ENCODE peak calls at places on chromosomes 5 and 9, in ten cellular contexts. X is putamen, P is amniotic epithelial cell, K is left kidney, H is islet precursor cell, S is NCI-H2029, I is OCI-M1, T is HFF-Myc, F is HEK293T, A is T-cell. E is an unnamed sample.
A peak's percentile ranks its signal among the peaks of the same experiment; 100 is the strongest.

GRCh38 chr5:139404484-139404840 is 573 bp upstream of the SPATA24 start:
- DNase-seq in H (no peak), K (no peak), F (no peak), P (no peak), S (no peak), T (no peak), A (no peak), I (no peak), X (no peak), E (no peak)

GRCh38 chr5:148033138-148033537 is 30.6 kb upstream of the SPINK5 start:
- DNase-seq in P (no peak), K (peak; percentile 1), I (no peak), S (no peak), X (no peak), F (no peak), H (no peak), T (no peak), A (no peak), E (no peak)

GRCh38 chr5:68456756-68457217 is 241.2 kb downstream of the PIK3R1 start:
- DNase-seq in S (peak; percentile 72), H (no peak), I (peak; percentile 72), T (peak; percentile 10), A (no peak), F (peak; percentile 29), K (peak; percentile 64), X (no peak), P (peak; percentile 56), E (no peak)

GRCh38 chr9:136773386-136774044 is 9.2 kb upstream of the LCN15 start:
- DNase-seq in I (peak; percentile 58), A (no peak), P (no peak), T (no peak), H (no peak), X (no peak), K (no peak), S (peak; percentile 17), F (peak; percentile 62), E (no peak)

GRCh38 chr9:84851935-84852585 is 182.5 kb downstream of the NTRK2 start:
- DNase-seq in A (no peak), T (peak; percentile 90), S (no peak), P (peak; percentile 52), I (no peak), F (peak; percentile 67), K (no peak), H (peak; percentile 95), X (no peak), E (peak; percentile 39)

GRCh38 chr9:109026306-109026705 is 13.0 kb upstream of the CTNNAL1 start:
- DNase-seq in I (no peak), K (no peak), P (no peak), F (no peak), X (no peak), T (no peak), H (no peak), S (no peak), A (no peak), E (no peak)

GRCh38 chr5:146079695-146080361 is 25.5 kb downstream of the PLAC8L1 start:
- DNase-seq in X (no peak), K (no peak), P (peak; percentile 31), S (no peak), T (no peak), F (no peak), H (no peak), A (no peak), I (peak; percentile 76), E (no peak)

GRCh38 chr9:92668746-92669526 is 995 bp downstream of the IPPK start:
- DNase-seq in X (no peak), P (peak; percentile 78), T (no peak), S (no peak), K (peak; percentile 80), A (no peak), H (peak; percentile 88), I (peak; percentile 56), F (peak; percentile 38), E (no peak)

GRCh38 chr5:172973931-172974330 is 9.6 kb upstream of the ATP6V0E1 start:
- DNase-seq in K (no peak), F (no peak), I (peak; percentile 28), A (no peak), T (no peak), H (no peak), S (no peak), P (peak; percentile 37), X (no peak), E (no peak)